ENCODE peak calls at places on chromosome 20, in five cellular contexts. A, F, H, V and P are unnamed samples.

GRCh38 chr20:25281541-25281991 is 33.7 kb downstream of the PYGB start:
- DNase-seq in A (no peak), F (no peak), H (peak), V (no peak), P (no peak)

GRCh38 chr20:40658509-40658908 is 30.5 kb downstream of the MAFB start:
- DNase-seq in A (no peak), F (no peak), H (no peak), V (no peak), P (no peak)

GRCh38 chr20:24585796-24586522 is 116.5 kb downstream of the SYNDIG1 start:
- DNase-seq in A (no peak), F (no peak), H (no peak), V (no peak), P (no peak)

GRCh38 chr20:25148181-25148981 is 47.1 kb upstream of the ENTPD6 start:
- DNase-seq in A (peak), F (peak), H (no peak), V (no peak), P (no peak)

GRCh38 chr20:2210646-2211556 is 84.9 kb upstream of the TGM3 start:
- DNase-seq in A (peak), F (no peak), H (no peak), V (no peak), P (no peak)

GRCh38 chr20:23419995-23420901 is 1.0 kb downstream of the NAPB start:
- DNase-seq in A (peak), F (peak), H (no peak), V (peak), P (peak)

GRCh38 chr20:10185741-10186558 is 32.7 kb upstream of the SNAP25 start:
- DNase-seq in A (no peak), F (no peak), H (no peak), V (peak), P (no peak)

GRCh38 chr20:41428285-41428684 is 61.7 kb upstream of the EMILIN3 start:
- DNase-seq in A (peak), F (no peak), H (no peak), V (peak), P (peak)

GRCh38 chr20:54356726-54357235 is 118.6 kb upstream of the DOK5 start:
- DNase-seq in A (no peak), F (no peak), H (no peak), V (no peak), P (no peak)

GRCh38 chr20:64236137-64237088 is 19.1 kb upstream of the PCMTD2 start:
- DNase-seq in A (no peak), F (no peak), H (no peak), V (peak), P (no peak)

GRCh38 chr20:36408219-36408618 is 102.1 kb downstream of the DLGAP4 start:
- DNase-seq in A (peak), F (peak), H (no peak), V (peak), P (no peak)

GRCh38 chr20:56259948-56260347 is 11.4 kb downstream of the MC3R start:
- DNase-seq in A (no peak), F (no peak), H (no peak), V (no peak), P (no peak)

GRCh38 chr20:6868864-6869263 is 101.4 kb downstream of the BMP2 start:
- DNase-seq in A (no peak), F (no peak), H (no peak), V (no peak), P (no peak)

DNA sequence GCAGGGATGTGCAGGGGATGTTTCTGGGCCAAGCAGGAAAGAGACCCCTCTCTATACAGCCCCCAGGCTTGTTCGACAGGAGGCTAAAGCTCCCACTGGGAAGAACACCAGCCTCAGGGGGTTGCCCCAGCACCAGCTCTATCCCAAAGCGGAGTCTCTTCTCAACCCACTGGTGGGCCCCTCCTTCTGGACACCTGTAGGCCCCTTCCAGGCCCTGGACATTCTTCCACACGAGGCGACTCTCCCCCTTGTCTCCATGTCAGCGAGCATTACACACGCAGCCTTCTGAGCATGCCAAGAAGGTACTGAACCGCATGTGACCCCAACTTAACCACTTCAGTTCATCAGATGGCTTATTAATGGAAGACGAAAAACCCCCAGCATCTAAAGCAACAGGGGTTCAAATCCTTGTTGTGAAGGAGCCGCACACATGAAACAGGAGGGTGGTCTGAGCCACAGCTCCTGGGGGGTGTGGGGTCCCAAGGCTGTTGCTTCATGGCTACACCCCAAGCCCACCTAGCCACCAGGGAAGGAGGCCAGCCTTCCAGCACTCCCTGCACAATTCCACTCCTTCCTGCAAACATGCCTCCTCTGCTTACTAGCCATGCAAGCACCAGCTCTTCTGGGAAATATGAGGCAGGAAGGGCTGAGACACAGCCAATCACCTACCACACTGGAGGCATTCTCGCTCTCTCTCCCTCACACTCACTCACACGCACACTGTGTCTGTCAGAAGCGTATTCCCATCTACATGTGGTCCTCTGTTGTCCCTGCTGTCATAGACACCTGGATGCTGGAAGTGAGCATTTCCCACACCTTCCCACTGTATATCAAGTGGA is 104.6 kb downstream of the NOL4L start:
- DNase-seq in A (peak), F (no peak), H (no peak), V (no peak), P (no peak)
- TF ChIP-seq MXI1 in A (peak), F (no peak), H (no peak), V (no peak), P (no peak)

GRCh38 chr20:50393242-50393641 is 116.9 kb upstream of the PTPN1 start:
- DNase-seq in A (no peak), F (no peak), H (no peak), V (no peak), P (no peak)

GRCh38 chr20:50391444-50392137 is 118.6 kb upstream of the PTPN1 start:
- DNase-seq in A (no peak), F (no peak), H (no peak), V (no peak), P (no peak)

GRCh38 chr20:50393990-50394561 is 116.1 kb upstream of the PTPN1 start:
- DNase-seq in A (no peak), F (no peak), H (no peak), V (no peak), P (no peak)

GRCh38 chr20:50390685-50391443 is 119.3 kb upstream of the PTPN1 start:
- DNase-seq in A (no peak), F (no peak), H (no peak), V (no peak), P (no peak)

DNA sequence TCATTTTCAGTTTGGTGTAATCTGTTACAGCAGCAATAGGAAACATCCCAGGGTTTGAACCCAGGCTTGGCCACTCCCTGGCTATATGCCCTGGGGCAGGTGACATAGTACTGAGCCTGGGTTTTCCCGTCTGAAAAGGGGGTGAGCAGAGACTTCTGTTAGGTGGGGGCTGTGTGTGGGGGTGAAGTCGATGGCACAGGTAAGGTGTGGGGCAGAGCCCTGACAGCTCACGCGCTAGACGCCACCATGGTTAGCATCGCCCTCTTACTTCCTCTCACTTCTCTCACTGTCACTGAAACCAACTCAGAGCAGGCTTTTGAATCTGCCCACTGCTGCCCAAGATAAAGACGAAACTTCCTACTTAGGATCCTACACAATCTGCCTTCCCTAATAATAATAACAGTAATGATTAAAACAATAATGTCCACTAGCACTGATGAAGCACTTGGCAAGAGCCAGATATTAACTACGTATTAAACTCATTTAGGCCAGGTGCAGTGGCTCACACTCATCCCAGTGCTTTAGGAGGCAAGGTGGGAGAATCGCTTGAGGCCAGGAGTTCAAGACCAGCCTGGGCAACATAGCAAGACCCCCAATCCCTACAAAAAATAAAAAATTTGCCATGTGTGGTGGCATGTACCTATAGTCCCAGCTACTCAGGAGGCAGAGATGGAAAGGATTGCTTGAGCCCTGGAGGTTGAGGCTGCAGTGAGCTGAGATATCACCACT is 117.9 kb upstream of the PTPN1 start:
- DNase-seq in A (no peak), F (no peak), H (no peak), V (no peak), P (no peak)
- TF ChIP-seq MXI1 in A (no peak), F (no peak), H (no peak), V (no peak), P (no peak)

DNA sequence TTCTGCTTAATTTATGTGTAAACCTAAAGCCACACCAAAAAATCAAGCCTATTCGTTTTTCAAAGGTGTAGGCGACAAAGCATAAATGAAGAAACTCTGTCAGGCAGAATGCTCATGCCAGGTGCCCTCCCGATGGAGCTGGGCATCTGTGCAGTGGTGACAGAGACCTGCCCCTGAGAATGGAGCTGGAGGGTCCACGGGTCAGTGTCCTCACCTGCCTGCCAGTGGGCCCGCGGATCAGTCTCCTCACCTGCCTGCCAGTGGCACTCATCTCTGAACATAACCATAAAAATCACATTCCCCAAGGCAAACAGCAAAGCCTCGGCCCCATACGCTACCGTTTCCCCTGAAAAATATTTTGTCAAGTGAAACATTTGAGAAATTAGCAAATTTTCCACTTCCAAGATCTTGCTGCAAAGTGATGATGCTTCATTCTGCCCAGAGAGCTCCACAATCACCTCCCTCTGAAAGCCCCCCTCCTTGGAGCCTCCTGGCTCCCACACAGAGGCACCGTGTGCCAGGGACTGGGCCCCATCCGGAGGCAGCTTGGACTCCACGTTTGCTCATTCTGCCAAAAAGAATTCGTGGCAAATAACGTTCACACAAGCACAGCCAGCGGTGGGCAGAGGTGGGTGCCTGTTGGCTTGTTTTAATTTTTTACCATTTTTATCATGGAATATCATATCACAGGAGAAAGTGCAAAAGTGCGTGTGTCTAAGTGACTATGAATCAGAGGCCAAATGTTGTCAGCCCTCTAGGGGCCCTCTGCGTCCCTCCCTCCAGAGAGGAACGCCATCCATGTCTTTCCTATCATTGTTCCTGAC is 88.8 kb downstream of the YTHDF1 start:
- DNase-seq in A (no peak), F (no peak), H (no peak), V (no peak), P (no peak)
- TF ChIP-seq MXI1 in A (no peak), F (no peak), H (no peak), V (no peak), P (no peak)

GRCh38 chr20:49247169-49247734 is 28.0 kb downstream of the DDX27 start:
- DNase-seq in A (no peak), F (no peak), H (no peak), V (no peak), P (no peak)

GRCh38 chr20:49248301-49248700 is 29.1 kb downstream of the DDX27 start:
- DNase-seq in A (no peak), F (no peak), H (no peak), V (no peak), P (no peak)

GRCh38 chr20:49247792-49248191 is 28.6 kb downstream of the DDX27 start:
- DNase-seq in A (no peak), F (no peak), H (no peak), V (no peak), P (no peak)

GRCh38 chr20:49248879-49249665 is 28.8 kb downstream of the ZNFX1 start:
- DNase-seq in A (no peak), F (no peak), H (no peak), V (no peak), P (no peak)

DNA sequence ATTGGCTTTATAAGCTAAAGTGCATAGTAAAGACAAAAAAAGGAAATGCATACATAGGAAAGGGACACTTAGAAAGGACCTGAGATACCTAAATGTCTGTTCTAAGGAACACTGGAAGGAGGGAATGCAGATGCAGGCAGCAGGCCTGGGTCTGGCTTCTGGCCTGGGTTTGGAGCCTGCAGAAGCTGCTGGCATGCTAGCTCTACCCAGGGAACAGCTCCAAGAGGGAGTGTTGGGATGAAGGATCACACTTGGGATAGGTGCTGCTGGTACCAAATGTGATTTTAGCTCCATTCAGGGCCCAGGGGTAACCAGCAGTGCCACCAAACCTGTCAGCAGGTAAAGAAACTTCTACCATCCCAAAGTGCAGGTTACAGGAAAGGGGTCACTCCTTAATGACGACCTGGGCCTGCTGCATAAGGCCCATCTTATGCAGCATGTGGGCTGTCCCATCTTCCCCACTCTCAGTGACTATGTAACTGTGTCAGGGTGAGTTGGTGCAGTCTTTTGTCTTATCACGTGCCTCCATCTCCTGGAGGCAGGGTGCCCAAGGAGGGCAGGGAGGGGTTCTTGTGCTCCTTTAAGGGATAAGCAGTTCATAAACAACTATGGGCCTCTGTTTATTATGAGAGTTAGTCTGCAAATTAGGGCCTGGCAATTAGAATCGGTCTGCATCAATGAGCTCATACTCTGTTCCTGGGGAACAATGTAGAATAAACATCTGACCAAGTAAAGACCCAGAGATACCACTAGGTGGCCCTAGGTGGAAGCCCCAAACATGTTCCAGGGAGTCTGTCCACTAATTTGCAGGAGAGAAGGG is 26.9 kb downstream of the DDX27 start:
- DNase-seq in A (peak), F (peak), H (no peak), V (peak), P (peak)
- TF ChIP-seq MXI1 in A (no peak), F (no peak), H (no peak), V (no peak), P (no peak)

GRCh38 chr20:62667530-62668440 is 25.5 kb downstream of the SLCO4A1 start:
- DNase-seq in A (no peak), F (no peak), H (no peak), V (peak), P (no peak)
- TF ChIP-seq MXI1 in A (no peak), F (no peak), H (no peak), V (no peak), P (no peak)

GRCh38 chr20:4136078-4136966 is 121.0 kb upstream of the RNF24 start:
- DNase-seq in A (peak), F (no peak), H (no peak), V (peak), P (no peak)
- TF ChIP-seq MXI1 in A (no peak), F (no peak), H (no peak), V (peak), P (no peak)

GRCh38 chr20:51803157-51803854 is 985 bp upstream of the SALL4 start:
- DNase-seq in A (peak), F (peak), H (no peak), V (no peak), P (no peak)
- TF ChIP-seq MXI1 in A (no peak), F (no peak), H (no peak), V (no peak), P (no peak)

GRCh38 chr20:21564127-21564773 is 50.4 kb upstream of the NKX2-2 start:
- DNase-seq in A (no peak), F (peak), H (no peak), V (peak), P (no peak)
- TF ChIP-seq MXI1 in A (no peak), F (no peak), H (no peak), V (peak), P (no peak)

GRCh38 chr20:61569836-61570235 is 317.8 kb downstream of the CDH4 start:
- DNase-seq in A (no peak), F (no peak), H (no peak), V (no peak), P (no peak)
- TF ChIP-seq MXI1 in A (no peak), F (no peak), H (no peak), V (no peak), P (no peak)

DNA sequence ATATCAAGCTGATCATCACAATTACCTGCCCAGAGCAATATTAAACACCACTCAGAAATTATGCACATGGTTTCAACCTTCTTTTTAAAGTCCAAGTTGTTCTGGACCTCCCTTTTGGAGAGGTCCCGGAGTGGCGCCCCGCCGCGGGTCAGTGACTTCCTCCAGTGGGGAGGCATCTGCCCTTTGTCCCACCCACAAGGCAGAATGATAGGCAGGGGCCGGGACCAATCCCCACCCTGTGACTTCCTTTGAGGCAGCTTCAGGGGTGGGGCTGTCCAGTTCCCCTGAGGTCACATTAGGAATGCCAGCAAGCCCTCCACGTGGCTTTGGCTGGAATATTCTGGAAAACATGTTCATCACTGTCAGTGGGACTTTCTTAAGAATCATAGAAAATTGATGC is 207.0 kb downstream of the ANKRD60 start:
- DNase-seq in A (no peak), F (peak), H (no peak), V (no peak), P (peak)
- TF ChIP-seq MXI1 in A (no peak), F (no peak), H (no peak), V (no peak), P (no peak)